ENCODE peak calls at places on chromosomes 13 and 19, in nine cellular contexts. Y is NCI-H345; D is activated naive CD8-positive, alpha-beta T cell treated with anti-CD3 and anti-CD28 coated beads, Interleukin-2, amount 50 U/mL, for 24 hours; K is NCI-H187 treated with DMSO at 0.1 percent for 48 hours; L is CD4-positive, alpha-beta memory T cell; F is ELR; M is uterus; R is GOT3; G is GM12865. H is an unnamed sample.

GRCh38 chr19:1105873-1106840 is 2.4 kb downstream of the GPX4 start:
- DNase-seq in F (no peak), Y (no peak), D (no peak), G (no peak), M (no peak), L (no peak), K (no peak), R (no peak), H (no peak)

GRCh38 chr13:85508683-85509329 is 290.4 kb downstream of the SLITRK6 start:
- DNase-seq in R (no peak), Y (peak), K (no peak), L (no peak), G (no peak), D (no peak), F (no peak), M (no peak), H (no peak)

GRCh38 chr19:10516671-10517286 is 468 bp downstream of the S1PR5 start:
- DNase-seq in F (peak), R (no peak), L (no peak), G (no peak), K (no peak), D (no peak), Y (peak), M (no peak), H (no peak)

GRCh38 chr19:19670070-19670551 is 1.5 kb downstream of the ZNF101 start:
- DNase-seq in D (peak), R (no peak), Y (no peak), L (no peak), K (no peak), G (no peak), M (no peak), F (no peak), H (no peak)

GRCh38 chr19:29841209-29841558 is 29.4 kb downstream of the CCNE1 start:
- DNase-seq in F (peak), K (no peak), D (no peak), L (no peak), R (no peak), G (no peak), Y (no peak), M (no peak), H (no peak)

GRCh38 chr13:51727634-51728274 is 76.2 kb downstream of the DHRS12 start:
- DNase-seq in F (no peak), Y (no peak), K (no peak), D (no peak), G (no peak), R (no peak), L (no peak), M (no peak), H (no peak)

GRCh38 chr19:2841858-2842574 is 741 bp downstream of the ZNF555 start:
- DNase-seq in L (no peak), G (no peak), K (no peak), R (no peak), M (no peak), D (no peak), F (peak), Y (no peak), H (no peak)

GRCh38 chr13:80118507-80118906 is 222.4 kb downstream of the SPRY2 start:
- DNase-seq in L (no peak), Y (no peak), D (no peak), R (no peak), F (no peak), G (no peak), M (no peak), K (no peak), H (no peak)

H was measured in retinal pigment epithelial cell.